ENCODE peak calls at places on chromosomes 3 and 15, in nine cellular contexts. One of them, this sample, is unnamed.

GRCh38 chr3:67468511-67468910 is 185.9 kb downstream of the SUCLG2 start:
- DNase-seq in stomach: no peak
- DNase-seq in body of pancreas: no peak
- DNase-seq in sigmoid colon: no peak
- DNase-seq in breast epithelium: no peak
- DNase-seq in esophagus squamous epithelium: no peak
- DNase-seq in adrenal gland: no peak
- DNase-seq in uterus: no peak
- DNase-seq in A549: peak; percentile 2
- DNase-seq in this sample: no peak

GRCh38 chr15:32903591-32903990 is 185.8 kb downstream of the GREM1 start:
- DNase-seq in stomach: no peak
- DNase-seq in body of pancreas: no peak
- DNase-seq in sigmoid colon: no peak
- DNase-seq in breast epithelium: no peak
- DNase-seq in esophagus squamous epithelium: no peak
- DNase-seq in adrenal gland: no peak
- DNase-seq in uterus: no peak
- DNase-seq in A549: no peak
- DNase-seq in this sample: no peak

GRCh38 chr15:68697711-68698690 is 119.2 kb downstream of the CORO2B start:
- DNase-seq in stomach: no peak
- DNase-seq in body of pancreas: no peak
- DNase-seq in sigmoid colon: no peak
- DNase-seq in breast epithelium: no peak
- DNase-seq in esophagus squamous epithelium: no peak
- DNase-seq in adrenal gland: no peak
- DNase-seq in uterus: no peak
- DNase-seq in A549: no peak
- DNase-seq in this sample: no peak

GRCh38 chr15:65042776-65043322 is 2.3 kb upstream of the SLC51B start:
- DNase-seq in stomach: peak; percentile 13
- DNase-seq in body of pancreas: no peak
- DNase-seq in sigmoid colon: no peak
- DNase-seq in breast epithelium: no peak
- DNase-seq in esophagus squamous epithelium: no peak
- DNase-seq in adrenal gland: peak; percentile 33
- DNase-seq in uterus: no peak
- DNase-seq in A549: no peak
- DNase-seq in this sample: no peak

GRCh38 chr3:69881756-69882428 is 117.6 kb upstream of the SAMMSON start:
- DNase-seq in stomach: no peak
- DNase-seq in body of pancreas: no peak
- DNase-seq in sigmoid colon: no peak
- DNase-seq in breast epithelium: no peak
- DNase-seq in esophagus squamous epithelium: no peak
- DNase-seq in adrenal gland: no peak
- DNase-seq in uterus: no peak
- DNase-seq in A549: no peak
- DNase-seq in this sample: no peak

GRCh38 chr15:84834227-84834955 is 17.2 kb downstream of the ALPK3 start:
- DNase-seq in stomach: no peak
- DNase-seq in body of pancreas: no peak
- DNase-seq in sigmoid colon: no peak
- DNase-seq in breast epithelium: no peak
- DNase-seq in esophagus squamous epithelium: no peak
- DNase-seq in adrenal gland: no peak
- DNase-seq in uterus: no peak
- DNase-seq in A549: no peak
- DNase-seq in this sample: no peak

GRCh38 chr3:63609834-63610233 is 42.6 kb upstream of the SNTN start:
- DNase-seq in stomach: no peak
- DNase-seq in body of pancreas: no peak
- DNase-seq in sigmoid colon: no peak
- DNase-seq in breast epithelium: no peak
- DNase-seq in esophagus squamous epithelium: no peak
- DNase-seq in adrenal gland: no peak
- DNase-seq in uterus: no peak
- DNase-seq in A549: no peak
- DNase-seq in this sample: no peak

GRCh38 chr3:174023445-174023844 is 625.9 kb downstream of the NLGN1 start:
- DNase-seq in stomach: no peak
- DNase-seq in body of pancreas: no peak
- DNase-seq in sigmoid colon: no peak
- DNase-seq in breast epithelium: no peak
- DNase-seq in esophagus squamous epithelium: no peak
- DNase-seq in adrenal gland: no peak
- DNase-seq in uterus: no peak
- DNase-seq in A549: no peak
- DNase-seq in this sample: no peak

GRCh38 chr3:127031046-127031810 is 48.3 kb downstream of the PLXNA1 start:
- DNase-seq in stomach: no peak
- DNase-seq in body of pancreas: no peak
- DNase-seq in sigmoid colon: no peak
- DNase-seq in breast epithelium: no peak
- DNase-seq in esophagus squamous epithelium: no peak
- DNase-seq in adrenal gland: no peak
- DNase-seq in uterus: no peak
- DNase-seq in A549: no peak
- DNase-seq in this sample: no peak

GRCh38 chr15:64749999-64750657 is 25.3 kb downstream of the RBPMS2 start:
- DNase-seq in stomach: no peak
- DNase-seq in body of pancreas: no peak
- DNase-seq in sigmoid colon: no peak
- DNase-seq in breast epithelium: no peak
- DNase-seq in esophagus squamous epithelium: no peak
- DNase-seq in adrenal gland: no peak
- DNase-seq in uterus: no peak
- DNase-seq in A549: peak; percentile 63
- DNase-seq in this sample: no peak

GRCh38 chr3:24598691-24599090 is 104.0 kb upstream of the THRB start:
- DNase-seq in stomach: no peak
- DNase-seq in body of pancreas: peak; percentile 16
- DNase-seq in sigmoid colon: no peak
- DNase-seq in breast epithelium: no peak
- DNase-seq in esophagus squamous epithelium: no peak
- DNase-seq in adrenal gland: no peak
- DNase-seq in uterus: no peak
- DNase-seq in A549: peak; percentile 28
- DNase-seq in this sample: no peak

GRCh38 chr3:23738946-23739345 is 66.8 kb upstream of the UBE2E1 start:
- DNase-seq in stomach: no peak
- DNase-seq in body of pancreas: no peak
- DNase-seq in sigmoid colon: no peak
- DNase-seq in breast epithelium: no peak
- DNase-seq in esophagus squamous epithelium: no peak
- DNase-seq in adrenal gland: peak; percentile 9
- DNase-seq in uterus: no peak
- DNase-seq in A549: peak; percentile 58
- DNase-seq in this sample: no peak

GRCh38 chr3:2540115-2540514 is 441.4 kb downstream of the CNTN4 start:
- DNase-seq in stomach: no peak
- DNase-seq in body of pancreas: no peak
- DNase-seq in sigmoid colon: no peak
- DNase-seq in breast epithelium: no peak
- DNase-seq in esophagus squamous epithelium: no peak
- DNase-seq in adrenal gland: no peak
- DNase-seq in uterus: no peak
- DNase-seq in A549: no peak
- DNase-seq in this sample: no peak

GRCh38 chr3:187750513-187751123 is 5.3 kb upstream of the BCL6 start:
- DNase-seq in stomach: peak; percentile 40
- DNase-seq in body of pancreas: peak; percentile 28
- DNase-seq in sigmoid colon: no peak
- DNase-seq in breast epithelium: no peak
- DNase-seq in esophagus squamous epithelium: no peak
- DNase-seq in adrenal gland: peak; percentile 62
- DNase-seq in uterus: no peak
- DNase-seq in A549: peak; percentile 32
- DNase-seq in this sample: no peak

GRCh38 chr3:177657243-177657642 is 460.0 kb upstream of the TBL1XR1 start:
- DNase-seq in stomach: no peak
- DNase-seq in body of pancreas: no peak
- DNase-seq in sigmoid colon: no peak
- DNase-seq in breast epithelium: no peak
- DNase-seq in esophagus squamous epithelium: no peak
- DNase-seq in adrenal gland: no peak
- DNase-seq in uterus: no peak
- DNase-seq in A549: no peak
- DNase-seq in this sample: no peak

GRCh38 chr3:68256635-68257034 is 602.2 kb upstream of the SUCLG2 start:
- DNase-seq in stomach: no peak
- DNase-seq in body of pancreas: no peak
- DNase-seq in sigmoid colon: no peak
- DNase-seq in breast epithelium: no peak
- DNase-seq in esophagus squamous epithelium: no peak
- DNase-seq in adrenal gland: peak; percentile 63
- DNase-seq in uterus: no peak
- DNase-seq in A549: peak; percentile 5
- DNase-seq in this sample: no peak

GRCh38 chr3:192408007-192408655 is 319.2 kb downstream of the FGF12 start:
- DNase-seq in stomach: no peak
- DNase-seq in body of pancreas: no peak
- DNase-seq in sigmoid colon: peak; percentile 64
- DNase-seq in breast epithelium: no peak
- DNase-seq in esophagus squamous epithelium: no peak
- DNase-seq in adrenal gland: peak; percentile 78
- DNase-seq in uterus: peak; percentile 18
- DNase-seq in A549: no peak
- DNase-seq in this sample: no peak

GRCh38 chr3:195068045-195068444 is 202.9 kb downstream of the XXYLT1 start:
- DNase-seq in stomach: no peak
- DNase-seq in body of pancreas: no peak
- DNase-seq in sigmoid colon: no peak
- DNase-seq in breast epithelium: no peak
- DNase-seq in esophagus squamous epithelium: no peak
- DNase-seq in adrenal gland: no peak
- DNase-seq in uterus: no peak
- DNase-seq in A549: no peak
- DNase-seq in this sample: no peak

GRCh38 chr15:66491846-66492245 is 5.7 kb downstream of the SNAPC5 start:
- DNase-seq in stomach: no peak
- DNase-seq in body of pancreas: no peak
- DNase-seq in sigmoid colon: no peak
- DNase-seq in breast epithelium: no peak
- DNase-seq in esophagus squamous epithelium: no peak
- DNase-seq in adrenal gland: no peak
- DNase-seq in uterus: no peak
- DNase-seq in A549: no peak
- DNase-seq in this sample: no peak
- TF ChIP-seq POLR2A in stomach: no peak
- TF ChIP-seq POLR2A in body of pancreas: no peak
- TF ChIP-seq POLR2A in sigmoid colon: no peak
- TF ChIP-seq POLR2A in breast epithelium: no peak
- TF ChIP-seq POLR2A in esophagus squamous epithelium: no peak
- TF ChIP-seq POLR2A in adrenal gland: no peak
- TF ChIP-seq POLR2A in uterus: no peak
- TF ChIP-seq POLR2A in A549: no peak
- TF ChIP-seq POLR2A in this sample: no peak

GRCh38 chr3:133805384-133805701 is 272 bp upstream of the SRPRB start:
- DNase-seq in stomach: no peak
- DNase-seq in body of pancreas: no peak
- DNase-seq in sigmoid colon: no peak
- DNase-seq in breast epithelium: no peak
- DNase-seq in esophagus squamous epithelium: no peak
- DNase-seq in adrenal gland: no peak
- DNase-seq in uterus: no peak
- DNase-seq in A549: no peak
- DNase-seq in this sample: no peak

GRCh38 chr3:133804896-133805295 is 719 bp upstream of the SRPRB start:
- DNase-seq in stomach: no peak
- DNase-seq in body of pancreas: no peak
- DNase-seq in sigmoid colon: no peak
- DNase-seq in breast epithelium: no peak
- DNase-seq in esophagus squamous epithelium: no peak
- DNase-seq in adrenal gland: no peak
- DNase-seq in uterus: no peak
- DNase-seq in A549: no peak
- DNase-seq in this sample: no peak

GRCh38 chr3:133799794-133800585 is 5.6 kb upstream of the SRPRB start:
- DNase-seq in stomach: no peak
- DNase-seq in body of pancreas: peak; percentile 15
- DNase-seq in sigmoid colon: no peak
- DNase-seq in breast epithelium: no peak
- DNase-seq in esophagus squamous epithelium: no peak
- DNase-seq in adrenal gland: no peak
- DNase-seq in uterus: no peak
- DNase-seq in A549: peak; percentile 7
- DNase-seq in this sample: no peak

GRCh38 chr3:133803474-133803873 is 2.1 kb upstream of the SRPRB start:
- DNase-seq in stomach: no peak
- DNase-seq in body of pancreas: no peak
- DNase-seq in sigmoid colon: no peak
- DNase-seq in breast epithelium: no peak
- DNase-seq in esophagus squamous epithelium: no peak
- DNase-seq in adrenal gland: no peak
- DNase-seq in uterus: no peak
- DNase-seq in A549: no peak
- DNase-seq in this sample: no peak

GRCh38 chr3:133805702-133806475 is at the start of gene SRPRB:
- DNase-seq in stomach: peak; percentile 96
- DNase-seq in body of pancreas: peak; percentile 97
- DNase-seq in sigmoid colon: peak; percentile 96
- DNase-seq in breast epithelium: peak; percentile 87
- DNase-seq in esophagus squamous epithelium: peak; percentile 64
- DNase-seq in adrenal gland: peak; percentile 98
- DNase-seq in uterus: peak; percentile 91
- DNase-seq in A549: peak; percentile 91
- DNase-seq in this sample: peak; percentile 97
- TF ChIP-seq POLR2A in stomach: no peak
- TF ChIP-seq POLR2A in body of pancreas: peak; percentile 89
- TF ChIP-seq POLR2A in sigmoid colon: no peak
- TF ChIP-seq POLR2A in breast epithelium: no peak
- TF ChIP-seq POLR2A in esophagus squamous epithelium: peak; percentile 72
- TF ChIP-seq POLR2A in adrenal gland: peak; percentile 78
- TF ChIP-seq POLR2A in uterus: peak; percentile 54
- TF ChIP-seq POLR2A in A549: peak; percentile 87
- TF ChIP-seq POLR2A in this sample: peak; percentile 77

DNA sequence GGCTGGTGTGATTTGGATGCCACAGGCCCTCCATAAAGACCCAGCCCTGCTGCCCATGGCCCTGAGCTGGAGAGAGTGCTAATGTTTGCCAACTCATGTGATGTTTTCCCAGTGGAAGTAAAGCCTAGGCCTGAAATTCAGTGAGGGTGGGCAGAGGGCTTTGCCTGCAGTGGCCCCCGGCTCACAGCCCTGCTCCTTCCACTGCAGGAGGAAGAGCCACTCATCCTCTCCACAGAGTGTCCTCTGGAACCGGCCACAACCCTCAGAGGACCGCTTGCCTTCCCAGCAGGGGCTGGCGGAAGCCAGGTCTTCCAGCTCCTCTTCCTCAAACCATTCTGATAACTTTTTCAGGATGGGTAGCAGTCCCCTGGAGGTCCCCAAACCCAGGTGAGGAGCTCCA is 13.9 kb upstream of the CPNE9 start:
- DNase-seq in stomach: no peak
- DNase-seq in body of pancreas: no peak
- DNase-seq in sigmoid colon: no peak
- DNase-seq in breast epithelium: no peak
- DNase-seq in esophagus squamous epithelium: no peak
- DNase-seq in adrenal gland: no peak
- DNase-seq in uterus: no peak
- DNase-seq in A549: no peak
- DNase-seq in this sample: no peak
- TF ChIP-seq POLR2A in stomach: no peak
- TF ChIP-seq POLR2A in body of pancreas: no peak
- TF ChIP-seq POLR2A in sigmoid colon: no peak
- TF ChIP-seq POLR2A in breast epithelium: no peak
- TF ChIP-seq POLR2A in esophagus squamous epithelium: no peak
- TF ChIP-seq POLR2A in adrenal gland: no peak
- TF ChIP-seq POLR2A in uterus: no peak
- TF ChIP-seq POLR2A in A549: no peak
- TF ChIP-seq POLR2A in this sample: no peak

GRCh38 chr3:111733154-111733553 is 125.9 kb upstream of the PHLDB2 start:
- DNase-seq in stomach: no peak
- DNase-seq in body of pancreas: peak; percentile 71
- DNase-seq in sigmoid colon: no peak
- DNase-seq in breast epithelium: no peak
- DNase-seq in esophagus squamous epithelium: no peak
- DNase-seq in adrenal gland: no peak
- DNase-seq in uterus: no peak
- DNase-seq in A549: peak; percentile 57
- DNase-seq in this sample: peak; percentile 66
- TF ChIP-seq POLR2A in stomach: no peak
- TF ChIP-seq POLR2A in body of pancreas: no peak
- TF ChIP-seq POLR2A in sigmoid colon: no peak
- TF ChIP-seq POLR2A in breast epithelium: no peak
- TF ChIP-seq POLR2A in esophagus squamous epithelium: no peak
- TF ChIP-seq POLR2A in adrenal gland: no peak
- TF ChIP-seq POLR2A in uterus: no peak
- TF ChIP-seq POLR2A in A549: no peak
- TF ChIP-seq POLR2A in this sample: peak; percentile 15

This sample was measured in right lobe of liver.